ENCODE peak calls at places on chromosomes 7 and 10, in five cellular contexts. T, G, U, S and B are unnamed samples.

GRCh38 chr10:101840741-101841453 is 2.7 kb downstream of the KCNIP2 start:
- DNase-seq in T (no peak), G (peak), U (peak), S (peak), B (peak)

GRCh38 chr10:71778071-71778470 is 4.8 kb upstream of the VSIR start:
- DNase-seq in T (no peak), G (no peak), U (no peak), S (no peak), B (no peak)

GRCh38 chr10:98344589-98345038 is 70.4 kb downstream of the PYROXD2 start:
- DNase-seq in T (no peak), G (no peak), U (peak), S (no peak), B (no peak)

GRCh38 chr7:20328027-20328426 is 2.7 kb upstream of the ITGB8 start:
- DNase-seq in T (no peak), G (no peak), U (no peak), S (no peak), B (no peak)

GRCh38 chr7:152366662-152367061 is 69.1 kb downstream of the KMT2C start:
- DNase-seq in T (no peak), G (no peak), U (peak), S (no peak), B (no peak)

GRCh38 chr10:53162856-53163255 is 390.3 kb upstream of the MBL2 start:
- DNase-seq in T (no peak), G (no peak), U (no peak), S (no peak), B (no peak)

GRCh38 chr7:149196151-149196704 is 882 bp downstream of the ZNF282 start:
- DNase-seq in T (no peak), G (no peak), U (no peak), S (peak), B (no peak)

GRCh38 chr10:97508342-97508741 is 9.6 kb downstream of the UBTD1 start:
- DNase-seq in T (no peak), G (no peak), U (peak), S (no peak), B (no peak)

GRCh38 chr7:18530224-18531179 is 35.0 kb downstream of the HDAC9 start:
- DNase-seq in T (no peak), G (no peak), U (no peak), S (no peak), B (no peak)

GRCh38 chr7:86904949-86905834 is 154.3 kb downstream of the ELAPOR2 start:
- DNase-seq in T (no peak), G (peak), U (peak), S (peak), B (peak)

GRCh38 chr7:127810691-127811660 is 159.0 kb downstream of the SND1 start:
- DNase-seq in T (no peak), G (no peak), U (no peak), S (no peak), B (no peak)

GRCh38 chr7:158973440-158973839 is 117.1 kb downstream of the DYNC2I1 start:
- DNase-seq in T (no peak), G (no peak), U (peak), S (peak), B (peak)

GRCh38 chr10:127310389-127310788 is 114.0 kb upstream of the INSYN2A start:
- DNase-seq in T (no peak), G (no peak), U (no peak), S (no peak), B (no peak)

GRCh38 chr7:115216652-115217051 is 294.8 kb downstream of the MDFIC start:
- DNase-seq in T (no peak), G (no peak), U (no peak), S (no peak), B (no peak)

GRCh38 chr7:151725844-151726770 is 150.8 kb downstream of the PRKAG2 start:
- DNase-seq in T (no peak), G (peak), U (no peak), S (no peak), B (no peak)

GRCh38 chr7:148185050-148185449 is 405.5 kb upstream of the C7orf33 start:
- DNase-seq in T (peak), G (no peak), U (peak), S (no peak), B (no peak)

GRCh38 chr10:47101196-47101595 is 190.0 kb downstream of the PTPN20 start:
- DNase-seq in T (no peak), G (no peak), U (no peak), S (no peak), B (no peak)

GRCh38 chr10:79049931-79050895 is 18.6 kb upstream of the ZMIZ1 start:
- DNase-seq in T (no peak), G (no peak), U (no peak), S (peak), B (no peak)

GRCh38 chr7:27171636-27172387 is 2.3 kb downstream of the HOXA10 start:
- DNase-seq in T (no peak), G (no peak), U (no peak), S (no peak), B (no peak)

GRCh38 chr7:134710511-134710853 is 63.8 kb downstream of the BPGM start:
- DNase-seq in T (no peak), G (no peak), U (no peak), S (no peak), B (no peak)

GRCh38 chr10:6778992-6779701 is 199.1 kb upstream of the PRKCQ start:
- DNase-seq in T (peak), G (no peak), U (peak), S (no peak), B (no peak)

GRCh38 chr10:68331455-68332258 is at the start of gene HNRNPH3:
- DNase-seq in T (peak), G (peak), U (peak), S (peak), B (peak)

GRCh38 chr7:46545790-46546189 is 624.7 kb upstream of the IGFBP3 start:
- DNase-seq in T (no peak), G (no peak), U (peak), S (no peak), B (no peak)

GRCh38 chr7:140322759-140323158 is 75.6 kb downstream of the SLC37A3 start:
- DNase-seq in T (no peak), G (no peak), U (no peak), S (no peak), B (no peak)

GRCh38 chr7:149558149-149558861 is 60.7 kb upstream of the ZNF746 start:
- DNase-seq in T (no peak), G (no peak), U (peak), S (no peak), B (no peak)

GRCh38 chr7:142461437-142461836 is 203.6 kb upstream of the PRSS58 start:
- DNase-seq in T (peak), G (no peak), U (peak), S (no peak), B (no peak)

GRCh38 chr7:129657363-129657762 is 45.8 kb downstream of the NRF1 start:
- DNase-seq in T (no peak), G (no peak), U (no peak), S (no peak), B (no peak)

GRCh38 chr7:96332325-96332724 is 10.4 kb upstream of the SLC25A13 start:
- DNase-seq in T (no peak), G (no peak), U (no peak), S (no peak), B (no peak)

GRCh38 chr7:132755538-132756481 is 179.5 kb upstream of the PLXNA4 start:
- DNase-seq in T (no peak), G (no peak), U (no peak), S (no peak), B (no peak)

GRCh38 chr7:95553939-95554338 is 42.4 kb downstream of the PDK4 start:
- DNase-seq in T (no peak), G (no peak), U (peak), S (no peak), B (no peak)

GRCh38 chr7:2921748-2922147 is 77.6 kb upstream of the GNA12 start:
- DNase-seq in T (no peak), G (no peak), U (no peak), S (no peak), B (peak)

GRCh38 chr7:51082940-51083533 is 233.6 kb downstream of the COBL start:
- DNase-seq in T (no peak), G (no peak), U (no peak), S (no peak), B (no peak)

GRCh38 chr10:104577171-104577570 is 63.9 kb upstream of the SORCS3 start:
- DNase-seq in T (no peak), G (no peak), U (no peak), S (no peak), B (no peak)

GRCh38 chr10:59027975-59028640 is 148.3 kb upstream of the PHYHIPL start:
- DNase-seq in T (no peak), G (no peak), U (peak), S (no peak), B (no peak)

GRCh38 chr10:47414752-47415519 is 30.8 kb upstream of the ZNF488 start:
- DNase-seq in T (no peak), G (no peak), U (no peak), S (no peak), B (no peak)

GRCh38 chr7:131501422-131501821 is 55.0 kb downstream of the PODXL start:
- DNase-seq in T (peak), G (no peak), U (peak), S (no peak), B (no peak)

GRCh38 chr7:36299223-36299760 is 90.4 kb upstream of the ANLN start:
- DNase-seq in T (no peak), G (no peak), U (no peak), S (no peak), B (no peak)

GRCh38 chr10:18607503-18607902 is 43.9 kb downstream of the NSUN6 start:
- DNase-seq in T (peak), G (no peak), U (peak), S (no peak), B (no peak)